ENCODE peak calls at places on chromosomes 16 and 17, in four cellular contexts. One of them, this sample, is unnamed.
A peak's percentile ranks its signal among the peaks of the same experiment; 100 is the strongest.

GRCh38 chr17:32385971-32386370 is 36.0 kb downstream of the ZNF207 start:
- DNase-seq in neuronal stem cell: no peak
- DNase-seq in sciatic nerve: no peak
- DNase-seq in mammary epithelial cell: no peak
- DNase-seq in this sample: no peak

GRCh38 chr16:20611975-20612471 is 35.9 kb upstream of the ACSM2B start:
- DNase-seq in sciatic nerve: no peak
- DNase-seq in mammary epithelial cell: no peak
- DNase-seq in neuronal stem cell: no peak
- DNase-seq in this sample: peak; percentile 86

GRCh38 chr16:803751-804075 is 3.2 kb upstream of the GNG13 start:
- DNase-seq in sciatic nerve: no peak
- DNase-seq in neuronal stem cell: no peak
- DNase-seq in mammary epithelial cell: no peak
- DNase-seq in this sample: no peak

GRCh38 chr17:55417411-55418268 is 4.0 kb downstream of the MMD start:
- DNase-seq in sciatic nerve: no peak
- DNase-seq in mammary epithelial cell: no peak
- DNase-seq in neuronal stem cell: no peak
- DNase-seq in this sample: no peak

GRCh38 chr16:89409161-89409711 is 81.1 kb downstream of the ANKRD11 start:
- DNase-seq in mammary epithelial cell: peak; percentile 79
- DNase-seq in sciatic nerve: no peak
- DNase-seq in neuronal stem cell: no peak
- DNase-seq in this sample: no peak

GRCh38 chr17:83192161-83192788 is 112.9 kb downstream of the METRNL start:
- DNase-seq in neuronal stem cell: no peak
- DNase-seq in mammary epithelial cell: no peak
- DNase-seq in sciatic nerve: peak; percentile 63
- DNase-seq in this sample: peak; percentile 77

GRCh38 chr16:57255686-57256415 is 10.8 kb downstream of the ARL2BP start:
- DNase-seq in neuronal stem cell: no peak
- DNase-seq in mammary epithelial cell: peak; percentile 89
- DNase-seq in sciatic nerve: peak; percentile 48
- DNase-seq in this sample: no peak

GRCh38 chr16:47970291-47970931 is 185.4 kb downstream of the ABCC12 start:
- DNase-seq in sciatic nerve: no peak
- DNase-seq in mammary epithelial cell: peak; percentile 60
- DNase-seq in neuronal stem cell: peak; percentile 70
- DNase-seq in this sample: no peak

GRCh38 chr16:68236804-68237242 is 896 bp upstream of the ESRP2 start:
- DNase-seq in mammary epithelial cell: no peak
- DNase-seq in sciatic nerve: no peak
- DNase-seq in neuronal stem cell: no peak
- DNase-seq in this sample: no peak

GRCh38 chr16:10039220-10040096 is 142.8 kb downstream of the GRIN2A start:
- DNase-seq in mammary epithelial cell: no peak
- DNase-seq in sciatic nerve: no peak
- DNase-seq in neuronal stem cell: peak; percentile 67
- DNase-seq in this sample: no peak

GRCh38 chr17:83189673-83190385 is 110.4 kb downstream of the METRNL start:
- DNase-seq in sciatic nerve: peak; percentile 73
- DNase-seq in mammary epithelial cell: no peak
- DNase-seq in neuronal stem cell: no peak
- DNase-seq in this sample: no peak

GRCh38 chr16:85686912-85687591 is 1.7 kb downstream of the GINS2 start:
- DNase-seq in mammary epithelial cell: no peak
- DNase-seq in sciatic nerve: no peak
- DNase-seq in neuronal stem cell: no peak
- DNase-seq in this sample: no peak

GRCh38 chr16:80710918-80711317 is 93.5 kb downstream of the CDYL2 start:
- DNase-seq in neuronal stem cell: no peak
- DNase-seq in mammary epithelial cell: no peak
- DNase-seq in sciatic nerve: no peak
- DNase-seq in this sample: no peak

GRCh38 chr17:72502111-72502939 is 381.5 kb downstream of the SOX9 start:
- DNase-seq in mammary epithelial cell: no peak
- DNase-seq in neuronal stem cell: no peak
- DNase-seq in sciatic nerve: no peak
- DNase-seq in this sample: no peak

GRCh38 chr17:6455321-6455705 is 11.1 kb downstream of the PIMREG start:
- DNase-seq in mammary epithelial cell: no peak
- DNase-seq in sciatic nerve: no peak
- DNase-seq in neuronal stem cell: no peak
- DNase-seq in this sample: no peak

GRCh38 chr17:74971842-74972106 is 785 bp downstream of the HID1 start:
- DNase-seq in mammary epithelial cell: no peak
- DNase-seq in sciatic nerve: no peak
- DNase-seq in neuronal stem cell: no peak
- DNase-seq in this sample: no peak

GRCh38 chr16:89116341-89117238 is 22.9 kb downstream of the ACSF3 start:
- DNase-seq in sciatic nerve: no peak
- DNase-seq in neuronal stem cell: no peak
- DNase-seq in mammary epithelial cell: no peak
- DNase-seq in this sample: no peak

This sample was measured in coronary artery.